ENCODE peak calls at places on chromosomes 11 and 22, in four cellular contexts. S is GM12878, O is K562, V is HepG2. L is an unnamed sample.
A peak's percentile ranks its signal among the peaks of the same experiment; 100 is the strongest.

GRCh38 chr11:68314203-68314885 is 2.0 kb downstream of the LRP5 start:
- DNase-seq in S (no peak), O (no peak), V (no peak), L (no peak)

GRCh38 chr11:63552921-63553320 is 10.3 kb downstream of the PLAAT2 start:
- DNase-seq in S (no peak), O (no peak), V (no peak), L (no peak)

GRCh38 chr22:31228425-31228824 is 16.3 kb downstream of the LIMK2 start:
- DNase-seq in S (no peak), O (no peak), V (no peak), L (no peak)

GRCh38 chr22:18152519-18152918 is 2.5 kb downstream of the USP18 start:
- DNase-seq in S (peak; percentile 26), O (no peak), V (no peak), L (no peak)

GRCh38 chr22:42300286-42301071 is 30.0 kb upstream of the TCF20 start:
- DNase-seq in S (no peak), O (peak; percentile 51), V (no peak), L (no peak)

GRCh38 chr11:119057000-119057769 is at the start of gene HYOU1:
- DNase-seq in S (peak; percentile 69), O (peak; percentile 99), V (peak; percentile 93), L (peak; percentile 96)

GRCh38 chr22:47091241-47091691 is 328.8 kb downstream of the TBC1D22A start:
- DNase-seq in S (no peak), O (peak; percentile 88), V (no peak), L (no peak)

GRCh38 chr11:112525270-112525669 is 264.6 kb upstream of the PLET1 start:
- DNase-seq in S (no peak), O (no peak), V (no peak), L (no peak)

GRCh38 chr11:102807921-102808320 is 10.0 kb upstream of the MMP1 start:
- DNase-seq in S (no peak), O (peak; percentile 58), V (peak; percentile 37), L (no peak)

DNA sequence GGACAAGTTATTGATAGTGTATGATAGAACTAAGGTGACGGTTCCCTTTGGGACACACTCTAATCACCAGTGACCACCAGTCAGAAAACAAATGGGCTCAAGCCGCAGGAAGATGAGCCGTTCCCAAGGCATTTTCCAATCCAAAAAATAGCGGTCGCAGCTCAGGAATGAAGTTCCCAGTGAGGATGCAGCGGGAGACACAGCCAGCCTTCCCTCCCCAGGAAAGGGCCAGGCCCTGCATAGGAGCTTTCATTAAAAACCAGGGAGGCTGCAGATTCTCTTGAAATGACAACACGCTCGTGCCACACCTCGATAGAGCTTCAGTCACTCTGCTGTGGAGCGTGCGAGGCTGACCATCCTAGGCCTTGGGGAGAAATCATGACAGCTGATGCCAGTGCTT is 65.8 kb upstream of the WNT7B start:
- DNase-seq in S (no peak), O (no peak), V (no peak), L (no peak)
- TF ChIP-seq BHLHE40 in S (no peak), O (no peak), V (no peak), L (no peak)

GRCh38 chr22:21802056-21802455 is 65.4 kb downstream of the MAPK1 start:
- DNase-seq in S (no peak), O (no peak), V (no peak), L (no peak)

GRCh38 chr22:21796863-21797262 is 61.3 kb upstream of the YPEL1 start:
- DNase-seq in S (no peak), O (no peak), V (no peak), L (no peak)

GRCh38 chr22:21796231-21796630 is 60.6 kb upstream of the YPEL1 start:
- DNase-seq in S (no peak), O (no peak), V (no peak), L (no peak)

GRCh38 chr22:21800552-21801303 is 65.1 kb upstream of the YPEL1 start:
- DNase-seq in S (no peak), O (no peak), V (no peak), L (no peak)

DNA sequence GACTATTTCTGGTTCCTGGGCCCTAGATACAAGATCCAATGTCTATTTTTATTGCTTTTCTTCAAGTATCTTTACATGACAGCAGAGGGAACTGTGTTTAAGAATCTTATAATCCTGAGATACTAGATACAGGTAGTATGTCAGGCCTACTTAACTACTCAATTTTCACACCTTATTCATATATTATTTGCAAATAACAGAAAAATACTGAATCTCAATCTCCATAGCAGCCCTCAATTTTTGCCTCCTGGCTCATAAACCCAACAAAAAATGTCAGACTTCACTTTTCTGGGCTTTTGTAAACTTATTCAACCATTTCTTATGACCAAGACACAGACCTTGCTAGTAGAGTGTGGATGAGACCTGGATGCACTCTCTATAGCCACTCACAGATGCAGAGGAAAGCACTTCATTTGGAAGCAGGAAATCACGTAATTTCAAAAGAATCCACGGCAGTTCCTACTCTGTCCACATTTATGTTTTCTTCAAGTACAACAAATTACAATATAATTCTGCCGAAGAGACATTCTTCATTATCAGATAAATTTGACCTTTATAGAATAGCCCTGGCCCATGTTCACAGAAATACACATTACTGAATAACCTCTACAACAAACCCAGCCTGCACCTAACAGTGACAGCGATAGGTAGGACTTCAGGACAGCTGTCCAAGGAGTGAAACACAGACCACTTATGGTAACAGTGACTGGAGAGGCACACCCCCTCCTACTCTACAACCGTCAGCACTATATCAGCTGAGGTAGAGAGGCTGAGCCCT is 62.0 kb upstream of the YPEL1 start:
- DNase-seq in S (no peak), O (no peak), V (no peak), L (no peak)
- TF ChIP-seq FOXM1 in S (no peak), O (no peak), V (no peak), L (no peak)

DNA sequence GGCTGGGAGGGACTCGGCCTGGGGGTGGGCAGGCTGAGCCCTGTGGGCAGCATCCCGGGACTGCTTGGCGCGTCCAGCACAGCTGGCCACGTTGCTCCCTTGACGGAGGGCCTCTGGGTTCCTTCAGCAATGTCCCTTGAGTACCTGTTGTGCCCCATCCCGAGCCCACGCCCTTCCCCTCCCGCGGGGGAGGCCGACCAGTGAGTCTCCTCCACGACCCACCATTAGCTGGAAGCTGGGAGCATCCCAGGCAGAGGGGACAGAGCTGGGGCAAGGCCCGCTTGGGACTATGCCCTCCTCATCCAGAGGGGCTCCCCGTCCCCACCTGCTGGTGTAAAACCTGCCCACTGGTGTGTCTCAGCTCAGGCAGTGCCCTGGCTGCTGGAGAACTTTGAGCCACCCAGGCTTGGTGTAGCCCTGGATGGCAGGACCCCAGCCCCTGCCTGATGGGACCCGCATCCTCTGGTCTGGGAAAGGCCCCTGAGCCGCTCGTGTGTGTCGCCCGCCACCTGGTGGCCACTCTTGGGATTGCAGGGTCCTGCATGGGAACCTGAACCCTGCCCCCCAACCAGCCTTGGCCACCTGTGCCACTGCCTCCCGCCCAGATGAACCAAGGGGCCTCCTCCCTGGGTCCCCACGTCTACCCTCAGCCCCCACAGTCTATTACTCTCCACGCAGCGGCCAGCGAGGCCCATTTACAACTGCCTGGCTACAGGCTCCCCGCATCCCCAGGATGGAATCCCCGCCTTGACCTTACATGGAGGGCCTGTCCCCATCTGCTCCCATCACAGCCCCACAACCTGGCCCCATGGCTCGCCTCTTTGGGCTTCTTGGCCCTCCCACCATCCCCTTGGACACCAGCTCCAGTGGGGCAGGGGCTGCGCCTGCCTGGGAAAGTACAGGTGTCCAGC is 16.6 kb upstream of the ARHGAP8 start:
- DNase-seq in S (no peak), O (peak; percentile 71), V (peak; percentile 44), L (peak; percentile 85)
- TF ChIP-seq BHLHE40 in S (peak; percentile 13), O (no peak), V (no peak), L (no peak)

GRCh38 chr11:34415538-34415937 is 23.2 kb upstream of the CAT start:
- DNase-seq in S (no peak), O (no peak), V (peak; percentile 28), L (no peak)

GRCh38 chr11:34416088-34416487 is 22.6 kb upstream of the CAT start:
- DNase-seq in S (no peak), O (no peak), V (no peak), L (no peak)

GRCh38 chr11:34408580-34409172 is 30.1 kb upstream of the CAT start:
- DNase-seq in S (no peak), O (no peak), V (no peak), L (no peak)

GRCh38 chr11:34413263-34413662 is 25.5 kb upstream of the CAT start:
- DNase-seq in S (no peak), O (no peak), V (no peak), L (no peak)

DNA sequence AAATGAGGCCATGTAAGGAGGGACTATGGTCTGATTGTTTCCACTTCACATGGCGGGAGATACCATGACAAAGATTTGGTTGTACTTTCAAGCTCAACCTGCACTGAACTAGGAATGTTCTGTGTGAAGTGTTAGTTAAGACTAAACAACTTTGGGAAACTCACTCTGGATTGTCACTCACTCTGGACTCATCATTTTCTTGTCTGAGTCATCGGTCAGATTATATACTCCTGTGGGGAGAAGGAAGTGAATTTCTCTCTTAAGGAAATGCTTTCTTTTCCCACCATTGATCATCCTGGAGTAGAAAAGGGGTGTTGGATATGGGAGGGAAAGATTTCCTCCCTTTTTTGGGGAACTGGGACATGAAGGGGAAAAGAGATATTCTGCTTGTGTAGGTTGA is 26.9 kb upstream of the CAT start:
- DNase-seq in S (no peak), O (no peak), V (no peak), L (no peak)
- TF ChIP-seq FOXM1 in S (no peak), O (no peak), V (no peak), L (no peak)

GRCh38 chr11:15927866-15928217 is 428.5 kb downstream of the SOX6 start:
- DNase-seq in S (no peak), O (no peak), V (no peak), L (no peak)
- TF ChIP-seq BHLHE40 in S (no peak), O (no peak), V (no peak), L (no peak)

DNA sequence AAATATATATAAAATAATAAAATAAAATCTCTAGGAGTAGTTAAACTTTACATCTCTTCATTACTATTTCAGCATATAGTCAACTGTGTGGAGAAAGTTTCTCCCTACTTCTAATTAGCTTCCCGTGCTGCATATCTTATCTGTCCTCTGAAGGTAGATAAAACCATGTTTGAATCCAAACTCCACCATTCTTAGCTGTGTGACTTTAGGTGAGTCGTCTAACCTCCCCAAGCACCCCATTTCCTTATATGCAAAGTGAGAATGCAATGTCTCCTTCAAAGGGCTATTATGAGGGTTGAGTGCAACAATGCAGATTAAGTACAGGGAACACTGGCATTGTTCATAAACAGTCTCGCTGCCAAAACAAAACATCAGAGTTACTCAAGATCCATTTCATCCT is 80.8 kb upstream of the DRD2 start:
- DNase-seq in S (no peak), O (no peak), V (no peak), L (no peak)
- TF ChIP-seq FOXM1 in S (no peak), O (no peak), V (no peak), L (no peak)

GRCh38 chr22:30129636-30130035 is 49.4 kb downstream of the HORMAD2 start:
- DNase-seq in S (no peak), O (no peak), V (no peak), L (no peak)
- TF ChIP-seq BHLHE40 in S (no peak), O (no peak), V (no peak), L (no peak)